ENCODE peak calls at places on chromosomes 7 and 10, in eight cellular contexts. Q is aorta, J is ovary, I is heart right ventricle, P is tibial artery, D is MM.1S, A is GM23338, N is psoas muscle. E is an unnamed sample. For H3K4me1, the result is how much of the 10 kb centered on the place peaks cover.

GRCh38 chr7:75968561-75969001 is 25.8 kb downstream of the TMEM120A start:
- DNase-seq in Q (no peak), J (peak), I (no peak), P (no peak), D (no peak), A (no peak), N (peak), E (peak)

GRCh38 chr7:20514364-20514763 is 101.1 kb upstream of the ABCB5 start:
- DNase-seq in Q (peak), J (no peak), I (peak), P (peak), D (peak), A (no peak), N (no peak), E (no peak)

GRCh38 chr10:101558206-101558605 is 29.9 kb downstream of the POLL start:
- DNase-seq in Q (no peak), J (no peak), I (no peak), P (no peak), D (peak), A (no peak), N (no peak), E (no peak)

GRCh38 chr10:14982744-14983143 is 23.6 kb downstream of the MEIG1 start:
- DNase-seq in Q (no peak), J (no peak), I (no peak), P (no peak), D (no peak), A (no peak), N (no peak), E (no peak)

GRCh38 chr7:128444242-128444641 is 11.4 kb upstream of the HILPDA start:
- DNase-seq in Q (no peak), J (no peak), I (no peak), P (no peak), D (peak), A (no peak), N (no peak), E (no peak)

GRCh38 chr7:101804087-101804631 is 13.3 kb upstream of the CUX1 start:
- DNase-seq in Q (peak), J (no peak), I (no peak), P (no peak), D (no peak), A (peak), N (no peak), E (no peak)

GRCh38 chr10:119455609-119456434 is 86.7 kb downstream of the RGS10 start:
- DNase-seq in Q (peak), J (no peak), I (no peak), P (peak), D (no peak), A (no peak), N (no peak), E (no peak)

GRCh38 chr7:14836571-14837189 is 65.9 kb downstream of the DGKB start:
- DNase-seq in Q (no peak), J (no peak), I (peak), P (peak), D (no peak), A (peak), N (peak), E (peak)

GRCh38 chr10:119502214-119502613 is 40.3 kb downstream of the RGS10 start:
- DNase-seq in Q (no peak), J (no peak), I (no peak), P (no peak), D (no peak), A (no peak), N (no peak), E (no peak)

GRCh38 chr10:7318836-7319235 is 92.0 kb downstream of the SFMBT2 start:
- DNase-seq in Q (no peak), J (no peak), I (no peak), P (no peak), D (no peak), A (no peak), N (no peak), E (peak)

GRCh38 chr7:129630341-129630740 is 18.8 kb downstream of the NRF1 start:
- DNase-seq in Q (no peak), J (no peak), I (no peak), P (no peak), D (no peak), A (no peak), N (no peak), E (no peak)

GRCh38 chr10:61662794-61663259 is at the start of gene CABCOCO1:
- DNase-seq in Q (peak), J (peak), I (peak), P (peak), D (no peak), A (peak), N (peak), E (peak)

GRCh38 chr7:81007053-81007452 is 88.2 kb upstream of the SEMA3C start:
- DNase-seq in Q (no peak), J (no peak), I (no peak), P (no peak), D (no peak), A (no peak), N (no peak), E (no peak)

GRCh38 chr10:117007080-117007479 is 2.1 kb upstream of the SHTN1 start:
- DNase-seq in Q (no peak), J (no peak), I (no peak), P (no peak), D (no peak), A (no peak), N (no peak), E (no peak)

GRCh38 chr7:102944241-102944640 is 31.4 kb downstream of the LRRC17 start:
- DNase-seq in Q (no peak), J (no peak), I (no peak), P (no peak), D (no peak), A (no peak), N (no peak), E (no peak)

GRCh38 chr10:119207713-119208552 is 562 bp downstream of the GRK5 start:
- DNase-seq in Q (peak), J (peak), I (peak), P (peak), D (peak), A (peak), N (peak), E (peak)

GRCh38 chr10:27388761-27389399 is 115.2 kb upstream of the RAB18 start:
- DNase-seq in Q (no peak), J (no peak), I (no peak), P (peak), D (no peak), A (no peak), N (peak), E (peak)

GRCh38 chr10:104527013-104527412 is 114.1 kb upstream of the SORCS3 start:
- DNase-seq in Q (no peak), J (no peak), I (no peak), P (no peak), D (no peak), A (no peak), N (no peak), E (no peak)

GRCh38 chr10:18647151-18647550 is 4.2 kb downstream of the NSUN6 start:
- DNase-seq in Q (no peak), J (no peak), I (no peak), P (no peak), D (no peak), A (no peak), N (no peak), E (no peak)

GRCh38 chr10:78861456-78862327 is 207.1 kb upstream of the ZMIZ1 start:
- DNase-seq in Q (no peak), J (peak), I (no peak), P (no peak), D (no peak), A (no peak), N (no peak), E (no peak)

GRCh38 chr10:118272090-118272775 is 69.9 kb downstream of the FAM204A start:
- DNase-seq in Q (no peak), J (no peak), I (no peak), P (peak), D (no peak), A (peak), N (no peak), E (no peak)

GRCh38 chr7:24801910-24802699 is 44.8 kb upstream of the GSDME start:
- DNase-seq in Q (no peak), J (no peak), I (no peak), P (no peak), D (no peak), A (no peak), N (no peak), E (no peak)

GRCh38 chr10:116994113-116994890 is 10.7 kb downstream of the SHTN1 start:
- DNase-seq in Q (no peak), J (no peak), I (no peak), P (no peak), D (no peak), A (no peak), N (no peak), E (no peak)

GRCh38 chr10:97843296-97843671 is 6.4 kb upstream of the GOLGA7B start:
- DNase-seq in Q (no peak), J (no peak), I (no peak), P (no peak), D (no peak), A (no peak), N (no peak), E (no peak)

GRCh38 chr10:121667948-121668335 is 69.7 kb upstream of the FGFR2 start:
- DNase-seq in Q (no peak), J (no peak), I (no peak), P (no peak), D (no peak), A (no peak), N (no peak), E (no peak)

GRCh38 chr10:59279476-59279875 is 82.9 kb downstream of the FAM13C start:
- DNase-seq in Q (no peak), J (no peak), I (no peak), P (no peak), D (no peak), A (no peak), N (no peak), E (no peak)

GRCh38 chr10:112137381-112137987 is 46.1 kb downstream of the GPAM start:
- DNase-seq in Q (peak), J (peak), I (peak), P (peak), D (peak), A (peak), N (peak), E (peak)

DNA sequence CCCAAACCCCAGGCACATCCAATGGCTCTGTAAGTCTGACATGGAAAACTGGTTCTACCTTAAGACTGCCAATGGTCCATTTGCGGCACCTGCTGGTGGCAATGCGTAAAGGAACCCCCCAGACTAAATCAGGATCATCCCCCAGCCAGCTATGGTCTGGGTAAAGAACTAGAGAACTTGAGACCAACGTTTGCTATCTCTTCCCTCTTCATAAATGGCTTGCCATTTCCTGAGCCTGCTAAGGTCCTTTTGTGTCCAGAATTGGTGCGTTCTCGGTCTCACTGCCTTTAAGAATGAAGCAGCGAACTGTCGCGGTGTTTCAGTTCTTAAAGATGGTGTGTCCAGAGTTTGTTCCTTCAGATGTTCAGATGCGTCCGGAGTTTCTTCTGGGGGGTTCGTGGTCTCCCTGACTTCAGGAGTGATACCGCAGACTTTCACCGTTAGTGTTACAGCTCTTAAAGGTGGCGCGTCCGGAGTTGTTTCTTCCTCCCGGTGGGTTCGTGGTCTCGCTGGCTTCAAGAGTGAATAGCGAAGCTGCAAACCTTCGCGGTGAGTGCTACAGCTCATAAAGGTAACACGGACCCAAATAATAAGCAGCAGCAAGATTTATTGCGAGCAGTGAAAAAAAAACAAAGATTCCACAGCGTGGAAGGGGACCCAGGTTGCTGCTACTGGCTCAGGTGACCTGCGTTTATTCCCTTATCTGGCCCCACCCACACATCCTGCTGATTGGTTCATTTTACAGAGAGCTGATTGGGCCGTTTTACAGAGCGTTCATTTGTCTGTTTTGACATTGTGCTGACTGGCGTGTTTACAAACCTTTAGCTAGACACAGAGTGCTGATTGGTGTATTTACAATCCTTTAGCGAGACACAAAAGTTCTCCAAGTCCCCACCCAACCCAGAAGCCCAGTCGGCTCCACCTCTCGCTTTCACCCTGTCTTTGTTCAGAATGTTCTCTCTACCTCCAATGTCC is 95.4 kb downstream of the ELMO1 start:
- DNase-seq in Q (no peak), J (no peak), I (no peak), P (no peak), D (peak), A (peak), N (peak), E (no peak)
- H3K27ac ChIP-seq in Q (peak), J (no peak), I (peak), P (peak), D (peak), A (no peak), N (peak), E (peak)

DNA sequence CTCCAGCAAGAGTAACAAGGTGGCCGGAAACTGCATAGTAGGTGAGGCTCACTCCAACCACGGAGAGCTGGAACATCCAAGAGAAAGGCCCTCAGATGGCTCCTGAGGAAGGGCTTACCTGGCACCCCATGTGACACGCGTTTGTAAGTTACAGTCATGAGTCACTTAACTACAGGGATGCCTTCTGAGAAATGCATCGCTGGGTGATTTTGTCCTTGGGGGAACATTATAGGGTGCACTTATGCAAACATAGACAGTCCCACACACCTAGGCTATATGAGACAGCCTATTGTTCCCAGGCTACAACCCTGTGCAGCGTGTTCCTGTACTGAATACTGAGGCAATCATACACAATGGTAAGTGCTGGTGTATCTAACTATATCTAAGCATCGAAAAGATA is 139.9 kb downstream of the PKD1L1 start:
- DNase-seq in Q (no peak), J (no peak), I (no peak), P (no peak), D (no peak), A (no peak), N (no peak), E (no peak)
- H3K4me1 ChIP-seq in Q (under half), J (under half), I (under half), P (under half), D (under half), A (under half), N (under half), E (under half)

DNA sequence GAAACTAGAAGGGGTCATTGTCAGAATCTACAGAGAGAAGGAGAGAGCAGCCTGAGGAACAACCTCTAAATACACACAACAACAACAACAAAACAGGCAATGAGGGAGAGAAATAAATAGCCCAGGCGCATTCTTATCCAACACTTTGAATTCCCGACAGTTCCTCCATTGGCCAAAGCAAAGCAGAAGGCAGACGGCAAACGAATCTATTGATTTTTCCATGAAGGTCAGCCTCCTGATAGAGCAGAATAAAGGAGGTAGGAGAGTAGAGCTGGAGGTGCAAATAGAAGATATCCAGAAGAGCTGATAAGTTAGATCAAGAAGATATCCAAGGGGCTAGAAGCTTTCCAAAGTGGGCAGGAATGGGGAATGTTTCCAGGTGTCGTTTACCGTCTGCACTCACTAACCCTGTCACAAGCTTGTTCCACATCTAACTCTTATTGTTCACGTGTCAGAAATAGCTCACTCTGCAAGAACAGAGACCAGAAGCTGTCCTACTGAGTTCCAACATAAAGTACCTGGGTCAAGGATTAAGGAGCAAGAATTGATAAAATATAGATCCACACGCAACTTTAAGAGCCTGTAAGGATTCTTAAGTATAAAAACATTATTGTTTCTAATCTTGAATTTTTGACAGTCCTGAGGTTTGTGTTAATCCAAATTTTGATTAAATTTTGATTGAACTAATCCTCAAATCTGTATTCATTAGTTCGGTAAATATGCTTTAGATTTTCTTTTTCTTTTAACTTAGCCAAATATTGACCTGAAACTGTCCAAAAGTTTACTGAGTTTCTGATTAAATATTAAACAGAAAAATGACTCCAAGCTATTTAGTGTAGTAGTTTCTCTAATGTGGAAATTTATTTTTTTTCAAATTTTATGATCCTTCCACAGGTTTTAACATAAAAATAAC is 45.7 kb downstream of the PTN start:
- DNase-seq in Q (no peak), J (no peak), I (no peak), P (no peak), D (no peak), A (no peak), N (no peak), E (no peak)
- H3K4me3 ChIP-seq in Q (no peak), J (no peak), I (no peak), P (no peak), D (no peak), A (no peak), N (no peak), E (no peak)

DNA sequence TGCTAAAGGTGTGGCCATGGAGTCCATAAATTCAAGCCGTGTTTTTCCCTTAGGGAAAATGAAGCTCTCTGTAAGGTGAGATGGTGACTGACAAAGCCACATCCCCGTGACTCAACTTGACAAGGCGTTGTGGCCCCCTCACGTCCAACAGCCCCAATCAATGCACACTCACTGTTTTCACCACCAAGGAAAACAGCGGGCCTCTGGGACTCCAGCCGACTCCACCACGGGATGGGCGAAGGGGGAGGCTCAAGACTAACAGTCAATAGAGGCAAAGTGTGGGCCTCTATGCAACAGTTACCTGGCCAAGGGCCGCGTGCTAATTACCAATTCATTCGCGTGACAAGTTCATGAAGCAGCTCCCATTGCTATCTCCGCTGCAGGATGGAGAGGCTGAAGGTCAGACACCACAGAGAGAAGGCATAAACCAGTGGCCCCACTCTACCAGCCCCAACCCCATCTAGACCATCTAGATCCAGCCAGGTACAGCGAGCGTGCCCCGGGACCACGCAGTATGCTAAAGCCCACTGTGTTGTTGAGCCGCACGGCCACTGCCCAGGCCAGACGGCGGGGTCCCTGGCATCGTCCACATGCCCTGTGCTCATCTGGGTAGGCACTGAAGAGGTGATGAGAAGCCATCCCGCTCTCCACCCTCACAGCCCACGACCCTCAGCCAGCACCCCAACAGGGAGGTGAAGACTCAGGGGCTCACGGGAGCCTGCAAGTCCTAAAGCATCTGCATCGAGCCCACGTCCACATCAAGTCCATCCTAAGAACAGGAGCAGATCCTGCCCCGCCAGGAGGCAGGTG is 76.1 kb downstream of the PROSER2 start:
- DNase-seq in Q (peak), J (no peak), I (no peak), P (no peak), D (no peak), A (no peak), N (no peak), E (no peak)
- H3K27ac ChIP-seq in Q (no peak), J (no peak), I (no peak), P (no peak), D (no peak), A (no peak), N (no peak), E (no peak)

GRCh38 chr10:93475227-93475626 is 6.9 kb downstream of the MYOF start:
- DNase-seq in Q (no peak), J (no peak), I (no peak), P (no peak), D (no peak), A (no peak), N (no peak), E (no peak)
- H3K4me1 ChIP-seq in Q (under half), J (under half), I (under half), P (under half), D (under half), A (under half), N (under half), E (under half)

E was measured in gastrocnemius medialis.